ENCODE peak calls at places on chromosome 19, in eight cellular contexts. X is HCT116, K is PC-3, I is GM23248, L is neural progenitor cell, A is fibroblast of lung, T is K562, Y is mesendoderm. C is an unnamed sample.

GRCh38 chr19:37932985-37933953 is 26.3 kb downstream of the SIPA1L3 start:
- DNase-seq in X (no peak), K (peak; percentile 77), I (peak; percentile 50), L (peak; percentile 15), A (peak; percentile 25), T (no peak), Y (peak; percentile 28), C (peak; percentile 63)

GRCh38 chr19:49896863-49897621 is at the start of gene IL4I1:
- DNase-seq in X (no peak), K (no peak), I (peak; percentile 28), L (no peak), A (no peak), T (no peak), Y (no peak), C (no peak)

GRCh38 chr19:48977061-48977460 is 12.0 kb downstream of the FTL start:
- DNase-seq in X (no peak), K (no peak), I (no peak), L (no peak), A (no peak), T (no peak), Y (no peak), C (no peak)

GRCh38 chr19:37977992-37978391 is 71.0 kb downstream of the SIPA1L3 start:
- DNase-seq in X (no peak), K (no peak), I (peak; percentile 57), L (peak; percentile 73), A (peak; percentile 61), T (no peak), Y (no peak), C (no peak)

GRCh38 chr19:3692141-3693029 is 7.9 kb downstream of the PIP5K1C start:
- DNase-seq in X (no peak), K (peak; percentile 4), I (no peak), L (no peak), A (no peak), T (no peak), Y (peak; percentile 44), C (no peak)

GRCh38 chr19:57056972-57057371 is 62.8 kb upstream of the USP29 start:
- DNase-seq in X (no peak), K (no peak), I (peak; percentile 0), L (no peak), A (peak; percentile 68), T (no peak), Y (no peak), C (no peak)

GRCh38 chr19:35742121-35742724 is at the start of gene IGFLR1:
- DNase-seq in X (no peak), K (no peak), I (no peak), L (no peak), A (no peak), T (no peak), Y (no peak), C (no peak)

GRCh38 chr19:47723573-47723923 is 10.3 kb downstream of the EHD2 start:
- DNase-seq in X (no peak), K (peak; percentile 64), I (peak; percentile 88), L (no peak), A (peak; percentile 93), T (peak; percentile 72), Y (peak; percentile 42), C (peak; percentile 79)

GRCh38 chr19:58439576-58440554 is at the start of gene ZNF132:
- DNase-seq in X (no peak), K (no peak), I (peak; percentile 100), L (peak; percentile 85), A (peak; percentile 100), T (no peak), Y (peak; percentile 100), C (peak; percentile 91)

GRCh38 chr19:15210323-15210774 is 9.6 kb upstream of the NOTCH3 start:
- DNase-seq in X (no peak), K (peak; percentile 83), I (peak; percentile 90), L (no peak), A (peak; percentile 70), T (no peak), Y (no peak), C (peak; percentile 40)

GRCh38 chr19:43462383-43462782 is 3.0 kb downstream of the LYPD3 start:
- DNase-seq in X (no peak), K (no peak), I (no peak), L (no peak), A (no peak), T (no peak), Y (no peak), C (no peak)
- H3K4me3 ChIP-seq in X (no peak overlapping the region), K (no peak overlapping the region), I (no peak overlapping the region), L (no peak overlapping the region), A (no peak overlapping the region), T (no peak overlapping the region), Y (no peak overlapping the region), C (peak overlapping the region; percentile 20)

GRCh38 chr19:34347561-34348165 is 17.3 kb upstream of the GPI start:
- DNase-seq in X (no peak), K (no peak), I (no peak), L (no peak), A (no peak), T (no peak), Y (no peak), C (no peak)

GRCh38 chr19:34353546-34353945 is 11.4 kb upstream of the GPI start:
- DNase-seq in X (no peak), K (no peak), I (no peak), L (no peak), A (no peak), T (no peak), Y (no peak), C (no peak)

GRCh38 chr19:34350161-34350561 is 14.8 kb upstream of the GPI start:
- DNase-seq in X (no peak), K (no peak), I (peak; percentile 63), L (no peak), A (no peak), T (no peak), Y (no peak), C (no peak)

GRCh38 chr19:34348899-34349487 is 16.0 kb upstream of the GPI start:
- DNase-seq in X (no peak), K (no peak), I (no peak), L (no peak), A (no peak), T (no peak), Y (no peak), C (no peak)

DNA sequence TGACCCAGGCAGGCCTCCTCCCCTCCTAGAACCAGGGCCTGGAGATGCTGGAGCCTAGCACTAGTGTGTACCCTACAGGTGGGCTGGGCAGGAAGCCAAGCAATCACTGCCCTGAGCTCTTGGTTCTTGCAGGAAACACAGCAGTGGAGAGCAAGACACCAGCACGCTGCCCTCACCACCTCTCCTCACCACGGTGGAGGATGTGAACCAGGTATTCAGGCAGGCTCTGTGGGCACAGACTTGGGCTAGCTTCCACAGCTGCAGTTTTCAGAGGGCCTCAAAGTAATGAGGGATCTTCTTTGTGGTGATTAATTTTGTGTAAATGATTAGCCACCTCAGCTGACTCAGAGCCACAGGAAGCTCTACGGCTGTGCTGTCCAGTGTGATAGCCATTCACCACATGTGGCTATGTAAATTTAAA is 13.6 kb upstream of the GPI start:
- DNase-seq in X (no peak), K (peak; percentile 4), I (no peak), L (no peak), A (no peak), T (no peak), Y (no peak), C (peak; percentile 35)
- H3K4me2 ChIP-seq in X (peak overlapping the region; percentile 12), K (no peak overlapping the region), I (no peak overlapping the region), L (no peak overlapping the region), A (no peak overlapping the region), T (no peak overlapping the region), Y (no peak overlapping the region), C (no peak overlapping the region)

DNA sequence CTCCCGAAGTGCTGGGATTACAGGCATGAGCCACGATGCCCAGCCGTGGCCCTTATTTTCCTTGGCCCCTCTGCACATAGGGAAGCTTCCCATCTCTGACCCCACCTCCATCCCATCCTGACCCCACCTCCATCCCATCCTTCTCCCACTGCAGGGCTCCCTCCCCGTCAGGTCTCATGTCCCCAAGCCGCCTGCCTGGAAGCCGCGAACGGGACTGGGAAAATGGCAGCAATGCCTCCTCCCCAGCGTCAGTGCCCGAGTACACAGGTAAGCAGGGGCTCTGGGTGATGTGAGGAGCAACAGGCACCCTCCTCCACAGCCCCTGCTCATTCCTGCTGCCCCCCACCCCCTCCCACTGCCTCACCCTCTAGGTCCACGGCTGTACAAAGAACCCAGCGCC is 12.2 kb downstream of the XAB2 start:
- DNase-seq in X (no peak), K (no peak), I (no peak), L (no peak), A (no peak), T (no peak), Y (no peak), C (no peak)
- H3K4me3 ChIP-seq in X (no peak overlapping the region), K (no peak overlapping the region), I (no peak overlapping the region), L (no peak overlapping the region), A (no peak overlapping the region), T (no peak overlapping the region), Y (no peak overlapping the region), C (no peak overlapping the region)

DNA sequence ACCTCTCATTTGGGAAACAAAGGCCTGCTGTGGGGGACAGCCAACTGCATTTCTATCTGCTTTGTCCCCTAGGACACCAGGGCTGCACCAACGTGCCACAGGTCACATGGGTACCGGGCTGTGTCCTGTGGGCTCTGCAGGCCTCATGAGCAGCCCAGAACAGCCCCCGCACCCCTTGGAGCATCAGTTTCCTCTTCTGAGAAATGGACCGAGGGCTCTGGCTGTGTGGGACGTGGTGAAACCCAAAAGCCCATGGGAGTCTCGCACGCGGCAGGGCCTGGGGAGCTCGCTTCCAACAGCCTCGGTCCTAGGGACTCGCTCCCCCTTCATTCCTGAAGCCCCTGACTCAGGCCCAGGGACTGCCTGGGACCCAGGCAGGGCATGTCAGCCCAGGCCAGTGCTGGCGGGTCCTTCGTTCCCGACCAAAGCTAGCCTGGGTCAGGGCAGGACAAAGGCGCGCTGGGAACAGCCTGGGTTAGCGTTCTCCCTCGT is 4.7 kb downstream of the TCF3 start:
- DNase-seq in X (no peak), K (no peak), I (no peak), L (no peak), A (no peak), T (no peak), Y (no peak), C (no peak)
- H3K4me2 ChIP-seq in X (no peak overlapping the region), K (no peak overlapping the region), I (no peak overlapping the region), L (no peak overlapping the region), A (no peak overlapping the region), T (no peak overlapping the region), Y (no peak overlapping the region), C (no peak overlapping the region)

DNA sequence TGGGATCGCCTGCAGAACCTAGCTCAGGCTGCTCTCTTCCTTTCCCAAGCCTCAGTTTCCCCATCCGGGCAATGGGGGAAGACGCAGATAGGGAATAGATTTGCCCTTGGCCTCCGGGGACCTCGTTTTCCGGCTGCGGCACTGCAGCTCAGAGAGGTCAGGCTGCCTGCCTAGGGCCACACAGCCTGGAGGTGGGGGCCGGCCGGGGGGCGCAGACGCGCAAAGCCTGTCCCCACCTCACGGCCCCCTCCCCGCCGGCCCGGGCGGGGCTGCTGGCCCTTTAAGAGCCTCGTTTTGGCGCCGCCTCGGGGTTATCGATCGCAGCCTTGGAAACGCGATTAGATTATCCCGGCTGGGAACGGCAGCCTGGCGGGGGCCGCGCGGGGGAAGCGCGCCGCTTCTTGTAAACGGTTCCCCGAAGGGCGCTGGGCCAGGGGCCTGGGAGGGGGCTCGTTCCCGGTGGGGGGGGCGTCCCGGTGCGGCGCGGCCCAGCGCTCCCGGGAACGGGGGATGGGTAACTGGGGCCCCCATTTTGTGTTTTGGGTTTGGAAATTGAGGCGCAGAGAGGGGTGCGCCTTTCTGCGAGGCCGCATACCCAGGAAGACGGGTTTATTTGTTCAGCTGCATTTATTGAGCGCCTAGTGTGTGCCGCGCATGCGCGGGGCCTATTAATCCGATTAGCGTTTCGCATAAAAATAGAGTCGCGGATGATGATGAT is 23.4 kb upstream of the TCF3 start:
- DNase-seq in X (no peak), K (no peak), I (no peak), L (peak; percentile 70), A (no peak), T (peak; percentile 65), Y (peak; percentile 59), C (no peak)
- H3K4me3 ChIP-seq in X (peak overlapping the region; percentile 23), K (peak overlapping the region; percentile 49), I (no peak overlapping the region), L (peak overlapping the region; percentile 39), A (peak overlapping the region; percentile 7), T (peak overlapping the region; percentile 38), Y (no peak overlapping the region), C (no peak overlapping the region)

C was measured in hepatocyte.